ENCODE peak calls at places on chromosomes 4 and X, in seven cellular contexts. E is HepG2, W is OCI-LY7, R is fibroblast of lung, Q is PC-3, Y is mammary epithelial cell, G is GM23338. O is an unnamed sample.

GRCh38 chrX:129694805-129695204 is 40.0 kb upstream of the APLN start:
- DNase-seq in Y (no peak), E (no peak), W (no peak), R (no peak), G (no peak), Q (no peak), O (no peak)

GRCh38 chr4:65287071-65287470 is 383.2 kb downstream of the EPHA5 start:
- DNase-seq in G (no peak), Y (no peak), R (no peak), W (no peak), Q (no peak), E (no peak), O (no peak)

GRCh38 chr4:168380290-168380689 is 61.7 kb upstream of the DDX60 start:
- DNase-seq in E (no peak), Y (no peak), Q (no peak), G (no peak), R (no peak), W (no peak), O (no peak)

GRCh38 chr4:4666187-4666586 is 124.3 kb upstream of the STX18 start:
- DNase-seq in W (no peak), G (peak), Y (no peak), E (no peak), Q (no peak), R (no peak), O (no peak)

GRCh38 chr4:155679343-155679742 is 12.7 kb downstream of the GUCY1A1 start:
- DNase-seq in E (no peak), W (no peak), G (no peak), Y (peak), R (peak), Q (peak), O (no peak)

GRCh38 chrX:54921427-54922021 is 900 bp downstream of the TRO start:
- DNase-seq in Y (no peak), Q (no peak), R (peak), W (no peak), G (peak), E (peak), O (peak)

GRCh38 chr4:75036046-75036445 is 103.1 kb downstream of the PARM1 start:
- DNase-seq in R (no peak), E (no peak), G (no peak), Q (no peak), Y (no peak), W (no peak), O (no peak)

GRCh38 chrX:48890934-48891401 is 6.6 kb downstream of the TIMM17B start:
- DNase-seq in Q (no peak), R (no peak), G (peak), W (no peak), E (no peak), Y (no peak), O (no peak)

GRCh38 chr4:3836041-3836801 is 70.0 kb downstream of the ADRA2C start:
- DNase-seq in G (peak), E (no peak), Y (no peak), R (no peak), W (no peak), Q (no peak), O (no peak)

GRCh38 chr4:48779095-48779997 is 733 bp downstream of the FRYL start:
- DNase-seq in Y (peak), R (peak), W (peak), E (peak), Q (peak), G (peak), O (peak)

GRCh38 chrX:118780509-118780908 is 43.1 kb upstream of the ZCCHC12 start:
- DNase-seq in W (no peak), G (no peak), Q (no peak), R (peak), Y (no peak), E (no peak), O (no peak)

GRCh38 chr4:83011779-83012630 is 1.4 kb upstream of the LIN54 start:
- DNase-seq in Q (peak), G (peak), R (peak), Y (peak), W (peak), E (no peak), O (peak)

GRCh38 chr4:8940792-8941491 is 69.3 kb upstream of the HMX1 start:
- DNase-seq in G (peak), E (peak), Q (peak), Y (no peak), W (no peak), R (no peak), O (no peak)

GRCh38 chr4:172657112-172657511 is 511.5 kb upstream of the GALNT7 start:
- DNase-seq in R (no peak), Y (no peak), W (no peak), Q (no peak), G (no peak), E (no peak), O (no peak)

GRCh38 chrX:1031521-1032430 is 180.7 kb downstream of the CRLF2 start:
- DNase-seq in G (no peak), Y (no peak), E (no peak), W (no peak), R (no peak), Q (no peak), O (no peak)

GRCh38 chr4:118776166-118776954 is 59.6 kb downstream of the SEC24D start:
- DNase-seq in Y (peak), G (no peak), R (peak), Q (peak), E (no peak), W (no peak), O (no peak)

GRCh38 chrX:14673764-14674163 is 144.4 kb downstream of the GLRA2 start:
- DNase-seq in G (no peak), W (peak), E (peak), Y (peak), R (peak), Q (peak), O (no peak)

GRCh38 chrX:9671998-9672397 is 93.6 kb downstream of the GPR143 start:
- DNase-seq in E (no peak), G (no peak), R (no peak), Q (no peak), W (no peak), Y (no peak), O (no peak)

GRCh38 chr4:174996079-174996478 is 77.9 kb downstream of the ADAM29 start:
- DNase-seq in G (no peak), Y (no peak), Q (no peak), W (peak), R (no peak), E (no peak), O (no peak)

GRCh38 chr4:7516773-7517144 is 82.0 kb upstream of the PSAPL1 start:
- DNase-seq in G (peak), Y (no peak), R (no peak), E (no peak), Q (no peak), W (no peak), O (no peak)

GRCh38 chrX:42691196-42691595 is 86.8 kb downstream of the PPP1R2C start:
- DNase-seq in W (no peak), R (no peak), G (no peak), E (no peak), Q (no peak), Y (no peak), O (no peak)

GRCh38 chrX:104168127-104168526 is 1.9 kb downstream of the FAM199X start:
- DNase-seq in G (no peak), R (no peak), Y (no peak), E (no peak), W (no peak), Q (no peak), O (no peak)

GRCh38 chrX:153590961-153591956 is 7.7 kb downstream of the CCNQ start:
- DNase-seq in E (no peak), W (peak), Q (no peak), Y (no peak), R (no peak), G (no peak), O (no peak)

GRCh38 chr4:128384091-128384520 is 96.5 kb upstream of the PGRMC2 start:
- DNase-seq in G (no peak), Q (no peak), W (no peak), R (peak), Y (no peak), E (no peak), O (no peak)

GRCh38 chr4:13470379-13470778 is 13.8 kb downstream of the RAB28 start:
- DNase-seq in G (no peak), R (no peak), W (no peak), E (no peak), Y (no peak), Q (no peak), O (no peak)

GRCh38 chr4:6742989-6743388 is 27.0 kb downstream of the BLOC1S4 start:
- DNase-seq in E (no peak), W (no peak), Q (no peak), Y (no peak), G (no peak), R (no peak), O (no peak)

GRCh38 chr4:41878170-41878941 is 56.9 kb upstream of the TMEM33 start:
- DNase-seq in Q (no peak), R (no peak), E (no peak), G (peak), Y (no peak), W (no peak), O (no peak)

GRCh38 chr4:119116925-119117900 is 18.4 kb upstream of the MYOZ2 start:
- DNase-seq in W (no peak), G (no peak), E (no peak), R (no peak), Q (no peak), Y (no peak), O (no peak)

GRCh38 chrX:136780738-136781137 is at the start of gene ARHGEF6:
- DNase-seq in E (no peak), Q (peak), Y (no peak), G (no peak), R (peak), W (peak), O (peak)

GRCh38 chrX:130625381-130625780 is 223.6 kb downstream of the RBMX2 start:
- DNase-seq in R (no peak), G (no peak), W (no peak), Q (no peak), Y (no peak), E (no peak), O (no peak)

GRCh38 chrX:15619053-15619772 is 18.5 kb upstream of the ACE2 start:
- DNase-seq in E (no peak), G (no peak), Y (peak), R (no peak), Q (peak), W (no peak), O (no peak)

GRCh38 chrX:148043456-148043855 is 62.3 kb downstream of the FMR1NB start:
- DNase-seq in W (no peak), Y (peak), Q (peak), R (peak), G (no peak), E (no peak), O (no peak)

GRCh38 chr4:15231265-15232091 is 196.4 kb upstream of the C1QTNF7 start:
- DNase-seq in R (peak), Q (peak), W (peak), G (peak), Y (peak), E (peak), O (peak)

GRCh38 chr4:38068107-38068506 is 107.9 kb downstream of the PTTG2 start:
- DNase-seq in W (no peak), G (no peak), Q (no peak), R (no peak), Y (no peak), E (no peak), O (no peak)

GRCh38 chrX:15416133-15416993 is 32.1 kb upstream of the VEGFD start:
- DNase-seq in R (no peak), W (no peak), Y (no peak), G (peak), Q (no peak), E (no peak), O (no peak)

GRCh38 chrX:13009844-13010243 is 34.6 kb downstream of the FAM9C start:
- DNase-seq in W (no peak), E (no peak), G (no peak), Q (peak), R (no peak), Y (peak), O (no peak)

GRCh38 chr4:186104114-186104894 is at the start of gene FAM149A:
- DNase-seq in Q (no peak), G (peak), R (peak), W (no peak), E (no peak), Y (peak), O (no peak)

GRCh38 chr4:41496980-41497379 is 41.0 kb upstream of the LIMCH1 start:
- DNase-seq in E (no peak), Y (no peak), Q (no peak), W (no peak), G (no peak), R (no peak), O (no peak)

DNA sequence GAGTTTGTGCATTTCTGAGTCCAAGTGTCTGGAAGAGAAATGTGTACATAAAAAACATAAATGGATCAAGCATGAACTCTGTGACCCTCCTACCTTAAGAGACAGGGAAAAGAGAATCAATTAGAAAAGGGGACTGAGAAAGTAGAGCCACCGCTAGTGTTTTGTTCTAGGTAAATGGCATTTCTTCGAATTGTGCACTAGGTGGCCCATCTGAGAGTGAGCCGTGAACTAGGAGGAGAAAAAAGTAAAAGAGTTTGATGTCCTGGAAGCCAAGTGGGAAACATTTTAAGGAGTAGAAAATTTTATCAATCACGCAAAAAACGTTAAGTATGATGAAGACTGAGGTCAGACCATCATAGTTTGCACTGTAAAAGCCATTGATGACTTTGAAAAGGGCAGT is 55.1 kb downstream of the NAF1 start:
- DNase-seq in G (peak), Q (peak), R (peak), E (no peak), W (no peak), Y (no peak), O (no peak)
- TF ChIP-seq CTCF in G (peak), Q (peak), R (peak), E (no peak), W (peak), Y (peak), O (peak)

GRCh38 chr4:2813446-2814405 is 20.8 kb downstream of the SH3BP2 start:
- DNase-seq in Q (no peak), Y (no peak), W (no peak), E (no peak), G (no peak), R (no peak), O (no peak)

GRCh38 chr4:2812600-2812932 is 19.7 kb downstream of the SH3BP2 start:
- DNase-seq in Q (no peak), W (peak), E (no peak), Y (no peak), R (no peak), G (no peak), O (peak)

GRCh38 chr4:2812985-2813384 is 20.1 kb downstream of the SH3BP2 start:
- DNase-seq in E (no peak), Y (no peak), W (no peak), G (no peak), R (no peak), Q (no peak), O (peak)

GRCh38 chr4:2809610-2810180 is 16.8 kb downstream of the SH3BP2 start:
- DNase-seq in R (no peak), W (no peak), Q (no peak), E (no peak), G (no peak), Y (no peak), O (no peak)

GRCh38 chr4:2811830-2812599 is 19.1 kb downstream of the SH3BP2 start:
- DNase-seq in Q (no peak), W (peak), E (peak), G (peak), R (peak), Y (no peak), O (peak)
- H3K27ac ChIP-seq in Q (no peak), W (peak), E (peak), G (no peak), R (peak), Y (no peak), O (peak)

DNA sequence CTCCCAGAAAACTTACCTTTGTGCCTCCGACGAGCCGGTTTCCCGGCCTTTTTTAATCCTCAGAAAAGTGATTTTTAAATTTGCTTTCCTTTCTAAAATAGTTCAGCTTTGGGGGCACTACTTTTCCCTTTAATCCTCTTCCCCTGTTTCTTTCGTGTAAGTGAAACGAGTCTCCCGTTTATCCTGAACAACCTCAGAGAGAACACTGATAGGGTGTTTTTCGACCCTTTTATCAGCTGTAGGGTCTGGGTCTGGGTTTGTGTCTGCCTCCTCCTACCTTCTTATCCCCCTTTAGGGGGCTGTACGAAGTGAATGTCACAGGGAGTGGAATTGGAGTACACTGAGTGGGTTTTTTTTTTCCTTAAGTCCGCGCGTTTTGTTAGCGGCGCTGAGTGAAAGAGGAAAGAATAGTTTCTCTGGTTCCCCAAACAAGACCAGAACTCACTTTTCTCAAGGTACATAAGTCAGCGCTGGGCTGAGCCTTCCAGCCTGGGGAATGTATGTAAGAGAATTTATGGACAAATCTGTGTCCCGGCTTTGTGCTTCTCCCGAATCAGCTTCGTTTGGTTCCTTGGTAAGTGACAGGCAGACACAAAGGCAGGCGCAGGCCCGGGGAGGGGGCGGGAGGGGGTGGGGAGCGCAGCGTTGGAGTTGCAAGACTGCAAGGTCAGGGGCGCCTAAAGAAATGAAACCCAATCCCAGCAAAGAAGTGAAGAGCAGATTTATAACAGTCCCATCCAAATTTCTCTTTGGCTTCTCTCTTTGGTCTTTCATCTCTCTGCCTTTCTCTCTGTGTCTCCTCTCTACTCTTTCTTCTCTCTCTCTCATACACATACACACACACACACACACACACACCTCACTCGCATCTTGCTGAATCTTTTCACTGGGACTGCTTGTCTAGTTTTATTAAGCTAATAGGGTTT is 813 bp downstream of the TET2 start:
- DNase-seq in E (peak), G (peak), Y (peak), R (peak), Q (peak), W (no peak), O (no peak)
- H2AFZ ChIP-seq in E (peak), G (peak), Y (peak), R (peak), Q (peak), W (peak), O (no peak)

DNA sequence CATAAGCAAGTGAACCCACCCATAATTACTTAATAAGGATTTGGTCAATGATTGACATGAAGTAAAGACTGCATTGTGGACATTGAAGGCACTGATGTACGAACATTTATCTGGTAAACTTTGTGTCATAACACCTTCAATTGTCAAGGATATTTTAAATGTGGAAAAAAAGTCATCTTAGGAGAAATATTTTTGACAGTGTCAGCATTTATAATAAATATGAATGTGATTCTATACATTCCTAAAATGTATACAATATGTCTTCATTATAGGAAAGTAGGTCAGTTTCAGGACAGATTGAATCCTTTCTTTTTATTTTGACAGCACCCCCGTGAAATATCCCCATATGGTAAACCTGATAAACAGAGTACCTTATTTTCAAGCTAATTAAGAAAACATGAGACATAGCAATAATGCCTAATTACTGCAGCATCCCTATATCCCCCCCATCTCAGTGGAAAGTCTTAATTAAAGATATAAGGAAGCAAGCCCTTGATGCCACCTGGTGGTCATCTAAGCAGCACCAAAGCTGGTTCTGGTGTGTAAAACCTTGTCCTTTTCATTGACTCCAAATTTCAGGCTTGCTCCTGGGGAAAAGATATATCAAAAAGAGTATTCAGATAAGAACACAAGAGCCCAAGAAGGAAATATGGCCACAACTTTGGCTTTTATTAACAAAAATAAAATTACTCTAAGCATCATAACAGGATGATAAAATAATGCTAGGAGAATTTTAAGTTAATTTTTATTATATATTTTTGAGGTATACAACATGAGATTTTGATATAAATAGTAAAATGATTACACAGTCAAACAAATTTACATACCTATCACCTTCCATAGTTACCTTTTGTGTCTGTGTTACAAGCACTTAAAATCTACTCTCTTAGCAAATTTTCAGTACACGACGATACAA is 379.7 kb downstream of the TLL1 start:
- DNase-seq in W (peak), Q (peak), Y (peak), E (peak), R (peak), G (peak), O (no peak)
- TF ChIP-seq CTCF in W (peak), Q (peak), Y (peak), E (peak), R (peak), G (peak), O (peak)

O was measured in DND-41.